ENCODE peak calls at places on chromosomes 12 and 14, in seven cellular contexts. N is neuronal stem cell, E is mesenchymal stem cell, M is IMR-90, D is H9, R is mesendoderm, L is trophoblast cell. P is an unnamed sample.

GRCh38 chr14:104719343-104719742 is 4.7 kb upstream of the ADSS1 start:
- DNase-seq in N (no peak), E (no peak), M (no peak), D (no peak), R (no peak), L (no peak), P (no peak)

GRCh38 chr12:108701779-108702435 is 29.4 kb downstream of the CORO1C start:
- DNase-seq in N (no peak), E (peak), M (peak), D (no peak), R (peak), L (peak), P (no peak)

GRCh38 chr14:55103005-55103640 is 25.9 kb upstream of the LGALS3 start:
- DNase-seq in N (peak), E (peak), M (peak), D (peak), R (peak), L (peak), P (peak)

GRCh38 chr12:57166971-57167371 is 19.6 kb upstream of the LRP1-AS start:
- DNase-seq in N (no peak), E (peak), M (peak), D (no peak), R (no peak), L (peak), P (no peak)

GRCh38 chr12:120771097-120771496 is 45.5 kb downstream of the ACADS start:
- DNase-seq in N (peak), E (no peak), M (no peak), D (no peak), R (no peak), L (no peak), P (no peak)

GRCh38 chr12:115398311-115398781 is 714.4 kb upstream of the TBX3 start:
- DNase-seq in N (no peak), E (peak), M (no peak), D (no peak), R (peak), L (peak), P (no peak)

GRCh38 chr12:7642876-7643309 is 22.8 kb downstream of the APOBEC1 start:
- DNase-seq in N (no peak), E (peak), M (no peak), D (no peak), R (peak), L (peak), P (peak)

GRCh38 chr12:41636658-41637057 is 448.5 kb downstream of the PDZRN4 start:
- DNase-seq in N (no peak), E (peak), M (no peak), D (no peak), R (no peak), L (no peak), P (no peak)

GRCh38 chr14:29671034-29671433 is 256.6 kb downstream of the PRKD1 start:
- DNase-seq in N (no peak), E (peak), M (peak), D (no peak), R (no peak), L (no peak), P (no peak)

GRCh38 chr14:105272623-105273022 is 24.3 kb downstream of the BTBD6 start:
- DNase-seq in N (no peak), E (no peak), M (no peak), D (peak), R (no peak), L (no peak), P (no peak)

GRCh38 chr12:106997916-106998315 is 11.0 kb upstream of the MTERF2 start:
- DNase-seq in N (no peak), E (no peak), M (no peak), D (no peak), R (no peak), L (no peak), P (no peak)

GRCh38 chr14:20343855-20344205 is 395 bp downstream of the PARP2 start:
- DNase-seq in N (no peak), E (peak), M (peak), D (no peak), R (peak), L (no peak), P (no peak)

GRCh38 chr12:69151254-69151751 is 88.1 kb upstream of the CPSF6 start:
- DNase-seq in N (no peak), E (peak), M (no peak), D (no peak), R (peak), L (no peak), P (no peak)

GRCh38 chr12:89129471-89129870 is 222.8 kb downstream of the DUSP6 start:
- DNase-seq in N (no peak), E (no peak), M (no peak), D (no peak), R (no peak), L (no peak), P (no peak)

GRCh38 chr12:85711735-85712390 is 124.3 kb downstream of the RASSF9 start:
- DNase-seq in N (no peak), E (no peak), M (no peak), D (no peak), R (no peak), L (no peak), P (no peak)

DNA sequence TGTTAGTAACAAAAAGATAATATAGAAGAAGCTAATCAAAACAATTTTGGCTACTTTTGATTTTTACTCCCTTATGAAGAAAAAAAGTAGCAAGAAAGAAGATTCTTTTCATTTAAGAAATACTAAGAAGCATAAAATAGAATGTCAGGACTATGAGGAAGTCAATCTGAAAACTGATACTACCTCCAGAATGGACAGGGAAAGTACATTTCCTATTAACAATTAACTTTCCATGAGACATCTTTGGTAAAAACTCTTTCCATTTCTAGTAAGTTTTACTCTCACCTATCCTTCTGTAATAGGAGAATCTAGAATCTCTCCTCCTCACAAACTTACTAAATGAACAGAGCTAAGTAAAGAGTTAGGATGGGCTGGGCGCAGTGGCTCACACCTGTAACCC is 51.3 kb upstream of the NPFF start:
- DNase-seq in N (no peak), E (no peak), M (no peak), D (no peak), R (no peak), L (no peak), P (no peak)
- H2AK5ac ChIP-seq in N (no peak), E (peak), M (no peak), D (no peak), R (no peak), L (no peak), P (no peak)

GRCh38 chr12:34188974-34189373 is 166.7 kb downstream of the ALG10 start:
- DNase-seq in N (no peak), E (no peak), M (no peak), D (no peak), R (no peak), L (no peak), P (no peak)
- H2AK5ac ChIP-seq in N (no peak), E (no peak), M (no peak), D (no peak), R (no peak), L (no peak), P (no peak)

DNA sequence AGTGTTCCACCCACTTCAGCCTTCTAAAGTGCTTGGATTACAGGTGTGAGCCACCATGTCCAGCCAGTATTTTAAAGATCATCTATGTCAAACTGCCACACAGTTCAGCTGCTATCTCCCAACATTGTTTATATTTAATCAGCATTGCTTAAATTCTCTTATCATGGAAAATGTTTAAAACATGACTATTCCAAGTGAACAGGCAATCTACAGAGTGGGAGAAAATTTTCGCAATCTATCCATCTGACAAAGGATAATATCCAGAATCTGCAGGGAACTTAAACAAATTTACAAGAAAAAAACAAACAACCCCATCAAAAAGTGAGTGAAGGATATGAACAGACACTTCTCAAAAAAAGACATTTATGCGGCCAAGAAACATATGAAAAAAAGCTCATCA is 69.4 kb upstream of the NAV3 start:
- DNase-seq in N (no peak), E (peak), M (no peak), D (no peak), R (no peak), L (no peak), P (no peak)
- H2AK5ac ChIP-seq in N (no peak), E (no peak), M (no peak), D (no peak), R (no peak), L (no peak), P (no peak)

DNA sequence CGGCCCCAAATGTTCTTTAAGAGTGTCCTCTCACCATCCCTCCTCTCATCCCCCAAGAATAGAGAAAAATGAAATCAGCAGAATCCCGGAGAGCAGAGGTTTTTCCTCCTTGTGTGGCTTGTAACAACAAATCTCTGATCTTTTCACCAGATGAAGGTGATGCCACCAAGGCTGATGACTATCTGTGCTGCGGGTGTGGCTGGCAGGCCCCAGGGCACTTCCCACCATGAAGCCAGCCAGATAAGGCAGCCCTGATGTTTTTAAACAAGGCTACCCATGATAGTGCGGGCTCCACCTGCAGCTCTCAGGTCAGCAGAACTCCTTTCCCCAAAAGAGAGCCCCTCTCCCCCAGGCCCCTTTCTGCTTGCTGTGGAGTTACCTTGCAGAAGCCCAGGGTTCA is 58.0 kb upstream of the PARP11 start:
- DNase-seq in N (no peak), E (no peak), M (no peak), D (no peak), R (no peak), L (peak), P (no peak)
- H2AK5ac ChIP-seq in N (peak), E (no peak), M (no peak), D (no peak), R (no peak), L (no peak), P (no peak)

GRCh38 chr12:12029653-12030052 is 41.1 kb upstream of the BCL2L14 start:
- DNase-seq in N (no peak), E (no peak), M (no peak), D (no peak), R (no peak), L (no peak), P (no peak)

GRCh38 chr12:12022306-12022931 is 48.3 kb upstream of the BCL2L14 start:
- DNase-seq in N (no peak), E (no peak), M (no peak), D (no peak), R (no peak), L (no peak), P (no peak)

GRCh38 chr12:12028668-12029402 is 41.9 kb upstream of the BCL2L14 start:
- DNase-seq in N (no peak), E (no peak), M (no peak), D (no peak), R (no peak), L (no peak), P (peak)

GRCh38 chr12:12024958-12025682 is 45.6 kb upstream of the BCL2L14 start:
- DNase-seq in N (no peak), E (no peak), M (no peak), D (no peak), R (no peak), L (no peak), P (no peak)

GRCh38 chr12:12025799-12026386 is 44.8 kb upstream of the BCL2L14 start:
- DNase-seq in N (no peak), E (no peak), M (no peak), D (no peak), R (no peak), L (no peak), P (peak)
- H2AK5ac ChIP-seq in N (no peak), E (no peak), M (no peak), D (no peak), R (no peak), L (no peak), P (no peak)

GRCh38 chr14:99534863-99535262 is 53.7 kb downstream of the CCNK start:
- DNase-seq in N (peak), E (no peak), M (no peak), D (no peak), R (no peak), L (no peak), P (no peak)
- H2AK5ac ChIP-seq in N (peak), E (peak), M (no peak), D (no peak), R (no peak), L (no peak), P (no peak)

P was measured in H1.